ENCODE peak calls at places on chromosomes 2 and 18, in seven cellular contexts. A is stomach; J is psoas muscle; Z is testis; U is effector memory CD4-positive, alpha-beta T cell; V is WERI-Rb-1; M is neuronal stem cell. Q is an unnamed sample.

GRCh38 chr2:101823347-101823791 is 125.9 kb downstream of the MAP4K4 start:
- DNase-seq in V (peak), M (peak), J (no peak), U (peak), Z (peak), A (peak), Q (no peak)

GRCh38 chr2:96505231-96505889 is at the start of gene NEURL3:
- DNase-seq in U (no peak), J (peak), Z (no peak), M (no peak), V (no peak), A (no peak), Q (peak)

GRCh38 chr2:223613017-223613950 is 11.1 kb upstream of the SCG2 start:
- DNase-seq in A (peak), Z (peak), J (peak), M (no peak), U (no peak), V (no peak), Q (peak)

GRCh38 chr2:98876741-98877140 is 59.3 kb downstream of the CRACDL start:
- DNase-seq in J (no peak), Z (no peak), U (no peak), V (no peak), M (no peak), A (no peak), Q (no peak)

GRCh38 chr2:219706823-219707281 is 79.4 kb downstream of the SLC4A3 start:
- DNase-seq in M (no peak), A (no peak), J (peak), Z (no peak), U (no peak), V (no peak), Q (no peak)

GRCh38 chr18:45541421-45541820 is 73.9 kb upstream of the SLC14A2 start:
- DNase-seq in Z (no peak), M (no peak), J (no peak), U (no peak), V (no peak), A (no peak), Q (no peak)

GRCh38 chr2:30826481-30826880 is 19.2 kb upstream of the CAPN13 start:
- DNase-seq in V (no peak), A (peak), J (no peak), U (no peak), Z (no peak), M (no peak), Q (no peak)

GRCh38 chr2:131055169-131056065 is 37.8 kb downstream of the FAM168B start:
- DNase-seq in A (no peak), V (no peak), Z (peak), U (no peak), J (no peak), M (no peak), Q (no peak)

GRCh38 chr2:99659874-99660273 is 170.1 kb upstream of the REV1 start:
- DNase-seq in V (no peak), A (no peak), J (peak), Z (no peak), M (no peak), U (no peak), Q (no peak)

GRCh38 chr2:215622836-215623235 is 187.0 kb upstream of the FN1 start:
- DNase-seq in J (no peak), M (no peak), V (no peak), A (no peak), Z (no peak), U (no peak), Q (no peak)

GRCh38 chr2:215625207-215625606 is 189.3 kb upstream of the FN1 start:
- DNase-seq in Z (no peak), U (no peak), J (no peak), A (no peak), V (no peak), M (no peak), Q (no peak)

GRCh38 chr2:215624423-215624829 is 188.6 kb upstream of the FN1 start:
- DNase-seq in V (no peak), J (no peak), A (no peak), M (no peak), U (no peak), Z (peak), Q (peak)

GRCh38 chr2:215626812-215627281 is 191.0 kb upstream of the FN1 start:
- DNase-seq in M (no peak), J (no peak), V (no peak), A (no peak), U (no peak), Z (no peak), Q (no peak)

GRCh38 chr2:215626063-215626462 is 190.2 kb upstream of the FN1 start:
- DNase-seq in M (no peak), A (no peak), J (no peak), Z (no peak), U (no peak), V (no peak), Q (no peak)
- H3K27ac ChIP-seq in M (no peak), A (no peak), J (no peak), Z (no peak), U (no peak), V (no peak), Q (no peak)

GRCh38 chr2:60492550-60492949 is 60.9 kb downstream of the BCL11A start:
- DNase-seq in V (no peak), M (no peak), A (no peak), U (no peak), J (no peak), Z (no peak), Q (no peak)

GRCh38 chr2:60496475-60496874 is 57.0 kb downstream of the BCL11A start:
- DNase-seq in V (no peak), M (no peak), U (no peak), J (no peak), Z (no peak), A (no peak), Q (no peak)

GRCh38 chr2:60493804-60494392 is 59.6 kb downstream of the BCL11A start:
- DNase-seq in V (no peak), J (no peak), Z (no peak), M (no peak), U (no peak), A (no peak), Q (no peak)

GRCh38 chr2:60496976-60497375 is 56.5 kb downstream of the BCL11A start:
- DNase-seq in J (no peak), A (no peak), U (no peak), Z (no peak), M (peak), V (no peak), Q (no peak)

DNA sequence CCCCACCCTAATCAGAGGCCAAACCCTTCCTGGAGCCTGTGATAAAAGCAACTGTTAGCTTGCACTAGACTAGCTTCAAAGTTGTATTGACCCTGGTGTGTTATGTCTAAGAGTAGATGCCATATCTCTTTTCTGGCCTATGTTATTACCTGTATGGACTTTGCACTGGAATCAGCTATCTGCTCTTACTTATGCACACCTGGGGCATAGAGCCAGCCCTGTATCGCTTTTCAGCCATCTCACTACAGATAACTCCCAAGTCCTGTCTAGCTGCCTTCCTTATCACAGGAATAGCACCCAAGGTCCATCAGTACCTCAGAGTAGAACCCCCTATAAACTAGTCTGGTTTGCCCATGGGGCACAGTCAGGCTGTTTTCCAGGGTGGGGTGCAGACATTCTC is 58.2 kb downstream of the BCL11A start:
- DNase-seq in A (peak), M (no peak), V (no peak), J (no peak), U (no peak), Z (no peak), Q (no peak)
- H3K27ac ChIP-seq in A (no peak), M (no peak), V (no peak), J (no peak), U (no peak), Z (no peak), Q (no peak)

GRCh38 chr2:26540306-26540705 is 62.4 kb upstream of the OTOF start:
- DNase-seq in J (no peak), V (peak), U (no peak), M (no peak), Z (no peak), A (no peak), Q (no peak)
- H3K27ac ChIP-seq in J (no peak), V (no peak), U (no peak), M (no peak), Z (no peak), A (no peak), Q (no peak)

GRCh38 chr2:18911416-18911815 is 322.0 kb upstream of the NT5C1B start:
- DNase-seq in M (no peak), J (no peak), A (no peak), V (no peak), U (no peak), Z (no peak), Q (no peak)
- H3K27ac ChIP-seq in M (no peak), J (no peak), A (no peak), V (no peak), U (no peak), Z (no peak), Q (no peak)

DNA sequence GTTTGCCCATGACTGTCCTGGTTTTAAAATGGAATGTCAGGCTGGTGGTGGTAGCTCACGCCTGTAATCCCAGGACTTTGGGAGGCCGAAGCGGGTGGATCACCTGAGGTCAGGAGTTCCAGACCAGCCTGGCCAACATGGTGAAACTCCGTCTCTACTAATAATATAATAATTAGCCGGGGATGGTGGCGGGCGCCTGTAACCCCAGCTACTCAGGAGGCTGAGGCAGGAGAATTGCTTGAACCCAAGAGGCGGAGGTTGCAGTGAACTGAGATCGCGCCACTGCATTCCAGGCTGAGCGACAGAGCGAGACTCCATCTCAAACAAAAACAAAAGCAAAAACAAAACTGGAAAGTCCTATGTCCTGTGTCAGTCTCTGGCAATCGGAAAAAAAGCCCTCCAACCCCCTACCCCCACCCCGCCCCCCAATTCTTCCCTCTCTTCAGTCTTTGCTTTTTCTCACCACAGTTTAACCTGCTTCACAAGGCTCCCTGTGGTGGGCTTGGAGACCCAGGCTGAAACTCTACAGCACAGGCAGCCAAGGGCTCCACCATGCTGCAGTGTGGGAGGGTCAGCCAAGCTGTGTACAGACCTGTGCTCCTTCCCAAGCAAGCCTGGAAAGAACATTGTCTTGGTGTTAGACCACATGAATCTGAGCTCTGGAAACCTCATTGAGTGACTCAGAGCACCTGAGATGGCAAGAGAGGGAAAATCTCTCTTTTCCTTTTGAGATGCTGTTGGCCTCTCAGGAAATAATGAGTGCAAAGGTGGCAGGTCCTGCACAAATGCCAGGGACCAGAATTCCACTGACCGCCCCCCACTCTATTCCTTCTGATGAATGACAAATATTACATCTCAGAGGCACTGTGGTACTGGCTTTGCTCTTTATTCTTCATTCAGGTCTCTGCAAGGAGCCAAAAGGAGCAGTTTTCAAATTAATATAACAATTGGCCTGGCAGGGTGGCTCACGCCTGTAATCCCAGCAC is 16.7 kb downstream of the MYCN start:
- DNase-seq in A (no peak), V (peak), Z (no peak), M (no peak), J (no peak), U (no peak), Q (no peak)
- H3K27ac ChIP-seq in A (no peak), V (no peak), Z (no peak), M (no peak), J (no peak), U (no peak), Q (no peak)

GRCh38 chr2:150697596-150697995 is 210.1 kb upstream of the RND3 start:
- DNase-seq in Z (peak), M (no peak), A (no peak), V (no peak), J (no peak), U (no peak), Q (no peak)

GRCh38 chr2:150698016-150698661 is 210.7 kb upstream of the RND3 start:
- DNase-seq in A (no peak), U (no peak), V (no peak), Z (no peak), J (no peak), M (no peak), Q (no peak)

GRCh38 chr2:150700731-150701130 is 213.3 kb upstream of the RND3 start:
- DNase-seq in J (no peak), U (no peak), Z (no peak), A (no peak), M (no peak), V (no peak), Q (no peak)

GRCh38 chr2:150702791-150703190 is 215.3 kb upstream of the RND3 start:
- DNase-seq in M (no peak), Z (no peak), J (no peak), V (no peak), U (no peak), A (no peak), Q (no peak)

GRCh38 chr2:150699208-150699607 is 211.7 kb upstream of the RND3 start:
- DNase-seq in A (no peak), J (no peak), V (no peak), U (no peak), Z (no peak), M (no peak), Q (no peak)
- H3K27ac ChIP-seq in A (no peak), J (no peak), V (no peak), U (no peak), Z (peak), M (no peak), Q (no peak)

GRCh38 chr2:239750929-239751718 is 274.0 kb downstream of the NDUFA10 start:
- DNase-seq in J (no peak), U (no peak), M (no peak), A (no peak), V (no peak), Z (no peak), Q (no peak)
- H3K27ac ChIP-seq in J (no peak), U (no peak), M (no peak), A (no peak), V (no peak), Z (no peak), Q (no peak)

DNA sequence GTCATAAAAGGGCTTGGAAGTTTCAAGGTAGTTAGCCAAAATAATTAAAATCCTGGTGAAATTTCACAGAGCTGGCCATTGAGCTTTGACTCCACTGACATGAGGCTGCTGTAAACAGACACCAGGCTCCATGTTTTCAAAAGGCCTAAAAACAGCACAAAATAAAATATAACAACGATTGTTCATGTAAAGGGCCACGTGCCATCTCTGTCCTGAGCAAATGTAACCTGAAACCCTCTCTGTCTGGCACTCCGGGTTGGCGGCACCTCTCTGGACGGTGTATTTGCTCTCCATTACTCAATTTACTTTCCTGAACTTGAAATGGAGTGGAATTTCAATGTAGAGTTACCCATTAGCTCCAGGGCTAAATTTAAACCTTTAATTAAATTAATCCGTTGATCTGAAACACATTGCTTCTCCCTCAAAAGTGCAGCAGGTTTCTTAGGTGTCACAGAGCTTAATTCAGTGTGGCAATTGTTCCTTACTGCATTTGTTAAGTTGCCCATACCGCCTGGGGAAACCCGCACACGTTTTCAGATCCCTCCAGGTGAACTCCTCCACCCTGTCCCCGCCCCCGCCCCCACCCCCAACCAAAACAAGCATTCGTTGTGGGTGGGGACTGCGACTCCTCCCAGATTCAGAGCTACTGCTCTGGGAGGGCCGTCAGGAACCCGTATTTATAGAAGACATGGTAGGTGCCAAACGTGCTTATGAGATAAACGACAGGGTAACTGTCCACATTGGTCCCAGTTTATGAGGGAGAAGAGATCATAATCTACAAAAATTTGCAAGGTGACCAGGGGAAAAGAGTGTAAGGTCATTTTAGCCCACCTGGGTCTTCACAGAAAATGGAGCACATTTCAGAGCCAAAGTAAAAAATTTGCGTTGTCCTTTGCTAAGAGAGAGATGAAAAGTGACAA is 1.2 kb upstream of the CABLES1 start:
- DNase-seq in U (no peak), A (peak), Z (no peak), J (no peak), V (peak), M (no peak), Q (no peak)
- H3K27ac ChIP-seq in U (no peak), A (peak), Z (peak), J (no peak), V (no peak), M (no peak), Q (no peak)

Q was measured in epithelial cell of prostate.